ENCODE peak calls at places on chromosomes 4 and X, in five cellular contexts. B is H9, U is neuronal stem cell, R is IMR-90, X is mesendoderm. G is an unnamed sample.

GRCh38 chr4:111450867-111451266 is 694.4 kb upstream of the FAM241A start:
- DNase-seq in B (no peak), U (no peak), R (peak), X (no peak), G (peak)

GRCh38 chr4:17400696-17401095 is 111.2 kb downstream of the QDPR start:
- DNase-seq in B (no peak), U (no peak), R (no peak), X (no peak), G (no peak)

GRCh38 chr4:152072001-152072485 is 311.2 kb upstream of the GATB start:
- DNase-seq in B (no peak), U (no peak), R (peak), X (peak), G (no peak)

GRCh38 chr4:153945704-153946103 is 156.8 kb upstream of the SFRP2 start:
- DNase-seq in B (no peak), U (no peak), R (no peak), X (no peak), G (no peak)

GRCh38 chr4:122687450-122688121 is 44.9 kb upstream of the BBS12 start:
- DNase-seq in B (no peak), U (no peak), R (no peak), X (no peak), G (peak)

GRCh38 chrX:85223359-85223758 is 20.2 kb downstream of the SATL1 start:
- DNase-seq in B (no peak), U (no peak), R (no peak), X (no peak), G (no peak)

GRCh38 chr4:146243141-146243882 is 29.0 kb downstream of the REELD1 start:
- DNase-seq in B (peak), U (no peak), R (peak), X (peak), G (no peak)

GRCh38 chr4:27930976-27931375 is 1070.3 kb downstream of the STIM2 start:
- DNase-seq in B (no peak), U (no peak), R (no peak), X (no peak), G (no peak)

GRCh38 chrX:9048801-9049200 is 14.9 kb upstream of the FAM9B start:
- DNase-seq in B (no peak), U (no peak), R (no peak), X (no peak), G (no peak)

GRCh38 chr4:76659103-76659490 is 224.1 kb downstream of the SHROOM3 start:
- DNase-seq in B (no peak), U (no peak), R (peak), X (no peak), G (no peak)

DNA sequence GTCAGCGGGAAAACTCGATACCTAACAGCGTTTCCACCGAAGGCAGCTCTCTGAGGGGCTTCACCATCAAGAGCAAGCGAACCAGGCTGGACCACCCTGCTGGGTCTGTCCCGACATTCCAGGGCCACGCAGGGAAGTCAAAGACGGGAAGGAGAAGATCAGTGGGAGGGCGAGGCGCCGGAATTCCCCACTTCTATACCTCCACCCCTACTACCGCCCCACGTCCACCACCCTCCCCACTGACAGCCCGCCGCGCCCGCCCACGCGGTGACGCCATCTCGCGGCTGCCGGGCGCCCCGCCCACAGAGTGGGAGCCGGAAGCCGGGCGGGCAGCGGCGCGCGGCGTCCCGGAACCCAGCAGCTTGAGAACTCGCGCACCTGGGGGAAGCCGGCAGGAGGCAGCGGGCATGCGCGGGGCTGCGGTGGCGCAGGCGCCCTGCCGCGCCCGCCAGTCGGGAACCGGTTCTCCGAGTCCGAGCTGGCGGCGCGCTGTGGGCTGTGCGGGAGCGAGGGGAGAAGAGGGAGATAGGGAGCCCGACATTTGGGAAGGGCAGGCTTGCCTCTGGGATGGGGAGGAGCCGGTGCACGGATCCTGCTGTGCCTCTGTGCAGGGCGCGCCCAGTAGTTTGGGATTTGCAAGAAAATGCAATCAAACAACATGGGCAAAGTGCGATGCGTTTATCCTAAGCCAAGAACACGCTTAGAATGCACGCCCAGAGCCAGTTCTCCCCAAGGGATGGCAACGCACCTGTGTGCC is 3.2 kb upstream of the STIM2 start:
- DNase-seq in B (peak), U (peak), R (peak), X (peak), G (peak)
- H3K18ac ChIP-seq in B (no peak), U (peak), R (peak), X (peak), G (peak)

GRCh38 chr4:140740422-140740821 is 15.8 kb downstream of the TBC1D9 start:
- DNase-seq in B (no peak), U (no peak), R (no peak), X (peak), G (peak)

GRCh38 chr4:140740906-140741670 is 15.1 kb downstream of the TBC1D9 start:
- DNase-seq in B (no peak), U (no peak), R (no peak), X (peak), G (no peak)

GRCh38 chr4:140743194-140743931 is 12.8 kb downstream of the TBC1D9 start:
- DNase-seq in B (no peak), U (peak), R (peak), X (peak), G (peak)

GRCh38 chr4:140744421-140744820 is 11.8 kb downstream of the TBC1D9 start:
- DNase-seq in B (no peak), U (no peak), R (no peak), X (peak), G (no peak)

GRCh38 chr4:140742838-140743193 is 13.4 kb downstream of the TBC1D9 start:
- DNase-seq in B (no peak), U (no peak), R (no peak), X (no peak), G (no peak)
- H3K9ac ChIP-seq in B (no peak), U (no peak), R (no peak), X (no peak), G (peak)

GRCh38 chr4:3829954-3830773 is 64.0 kb downstream of the ADRA2C start:
- DNase-seq in B (peak), U (peak), R (no peak), X (peak), G (no peak)
- H3K18ac ChIP-seq in B (no peak), U (peak), R (no peak), X (no peak), G (no peak)

GRCh38 chr4:165794834-165795233 is 78.2 kb upstream of the TLL1 start:
- DNase-seq in B (no peak), U (no peak), R (no peak), X (no peak), G (no peak)

GRCh38 chr4:165802452-165802851 is 70.6 kb upstream of the TLL1 start:
- DNase-seq in B (no peak), U (no peak), R (no peak), X (no peak), G (no peak)

GRCh38 chr4:165803005-165803404 is 70.0 kb upstream of the TLL1 start:
- DNase-seq in B (no peak), U (no peak), R (no peak), X (no peak), G (no peak)

DNA sequence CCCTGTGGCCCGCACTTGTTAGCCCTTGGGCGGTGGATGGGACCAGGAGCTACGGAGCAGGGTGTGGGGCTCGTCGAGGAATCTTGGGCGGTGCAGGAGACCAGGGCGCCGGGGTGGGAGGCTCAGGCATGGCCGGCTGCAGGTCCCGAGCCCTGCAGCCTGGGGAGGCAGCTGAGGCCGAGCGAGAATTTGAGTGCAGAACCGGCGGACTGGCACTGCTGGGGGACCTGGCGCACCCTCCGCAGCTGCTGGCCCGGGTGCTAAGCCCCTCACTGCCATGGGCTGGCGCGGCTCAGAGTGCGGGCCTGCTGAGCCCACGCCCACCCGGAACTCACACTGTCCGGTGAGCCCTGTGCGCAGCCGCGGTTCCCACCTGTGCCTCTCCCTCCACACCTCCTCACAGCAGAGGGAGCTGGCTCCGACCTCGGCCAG is 73.6 kb upstream of the TLL1 start:
- DNase-seq in B (no peak), U (no peak), R (no peak), X (no peak), G (no peak)
- H3K9ac ChIP-seq in B (no peak), U (no peak), R (no peak), X (no peak), G (no peak)

DNA sequence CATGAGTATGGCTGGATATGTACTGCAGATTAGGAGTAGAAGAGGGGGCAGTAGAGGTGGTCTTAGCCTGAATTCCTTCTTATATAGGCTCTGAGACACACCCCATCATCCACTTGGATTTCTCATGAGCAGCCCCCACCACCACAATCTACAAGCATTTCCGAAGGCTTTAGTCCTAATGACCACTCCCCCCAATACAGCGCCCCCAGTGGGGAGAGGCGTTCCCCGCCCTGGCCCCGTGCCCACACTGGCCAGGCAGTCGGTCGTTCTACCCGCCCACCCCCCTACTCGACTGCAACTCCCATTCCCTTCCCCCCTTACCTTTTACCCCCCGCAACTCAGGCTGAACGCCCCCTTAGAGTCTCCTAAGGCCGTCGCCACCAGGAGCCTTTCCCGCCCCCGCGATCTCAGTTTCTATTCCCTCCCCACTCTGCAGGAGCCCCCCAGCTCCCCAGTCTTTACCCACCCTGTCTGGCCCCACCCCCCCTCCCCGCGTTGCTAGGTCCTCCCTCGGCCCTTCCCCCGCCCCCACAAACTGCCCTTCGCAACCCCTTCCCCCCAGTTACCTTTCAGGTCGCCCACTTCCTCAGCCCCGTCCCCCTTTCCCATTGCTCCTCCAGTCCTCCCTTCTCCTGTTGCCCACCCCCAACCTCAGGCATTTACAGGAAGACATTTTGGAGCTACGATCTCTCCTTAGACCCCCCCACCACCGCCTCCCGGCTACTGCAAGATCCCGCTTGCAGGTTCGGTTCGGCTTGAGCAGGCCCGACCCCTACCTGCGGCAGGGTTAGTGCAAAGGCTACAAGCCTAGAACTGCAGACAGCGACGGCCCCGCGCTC is 468 bp downstream of the ZMYM3 start:
- DNase-seq in B (peak), U (peak), R (peak), X (peak), G (peak)
- H3K18ac ChIP-seq in B (peak), U (peak), R (peak), X (peak), G (peak)

GRCh38 chr4:8547912-8548730 is 32.1 kb upstream of the GPR78 start:
- DNase-seq in B (no peak), U (no peak), R (no peak), X (peak), G (no peak)

GRCh38 chr4:8544741-8545438 is 35.3 kb upstream of the GPR78 start:
- DNase-seq in B (no peak), U (no peak), R (no peak), X (no peak), G (peak)

GRCh38 chr4:8547108-8547911 is 32.9 kb upstream of the GPR78 start:
- DNase-seq in B (peak), U (peak), R (peak), X (peak), G (no peak)

GRCh38 chr4:8545439-8545765 is 34.8 kb upstream of the GPR78 start:
- DNase-seq in B (peak), U (no peak), R (no peak), X (no peak), G (no peak)

DNA sequence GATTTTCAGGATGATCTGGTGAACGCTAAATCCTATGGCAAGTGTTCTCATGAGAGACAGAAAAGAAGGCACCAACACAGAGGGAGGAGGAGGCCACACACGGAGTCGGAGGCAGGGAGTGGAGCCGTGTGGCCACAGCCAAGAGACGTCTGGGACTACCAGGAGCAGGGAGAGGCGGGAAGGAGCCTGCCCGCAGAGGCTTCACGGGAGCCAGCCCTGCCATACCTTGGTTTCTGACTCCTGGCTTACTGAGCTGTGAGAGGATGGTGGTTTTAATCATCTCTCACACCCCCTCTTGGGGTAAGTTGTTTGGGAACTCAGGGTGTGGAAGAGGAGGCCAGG is 33.5 kb upstream of the GPR78 start:
- DNase-seq in B (no peak), U (no peak), R (no peak), X (no peak), G (no peak)
- H3K9ac ChIP-seq in B (no peak), U (no peak), R (no peak), X (no peak), G (peak)

GRCh38 chr4:185352741-185353140 is 43.0 kb downstream of the LRP2BP start:
- DNase-seq in B (no peak), U (no peak), R (no peak), X (no peak), G (no peak)
- H3K18ac ChIP-seq in B (no peak), U (no peak), R (no peak), X (no peak), G (no peak)

GRCh38 chr4:143384381-143384994 is 47.8 kb downstream of the GAB1 start:
- DNase-seq in B (no peak), U (no peak), R (peak), X (no peak), G (peak)

GRCh38 chr4:143380651-143381050 is 44.0 kb downstream of the GAB1 start:
- DNase-seq in B (no peak), U (no peak), R (peak), X (no peak), G (no peak)

GRCh38 chr4:143386812-143387211 is 50.1 kb downstream of the GAB1 start:
- DNase-seq in B (no peak), U (no peak), R (peak), X (no peak), G (no peak)

GRCh38 chr4:143381171-143382118 is 44.8 kb downstream of the GAB1 start:
- DNase-seq in B (no peak), U (no peak), R (peak), X (peak), G (peak)

DNA sequence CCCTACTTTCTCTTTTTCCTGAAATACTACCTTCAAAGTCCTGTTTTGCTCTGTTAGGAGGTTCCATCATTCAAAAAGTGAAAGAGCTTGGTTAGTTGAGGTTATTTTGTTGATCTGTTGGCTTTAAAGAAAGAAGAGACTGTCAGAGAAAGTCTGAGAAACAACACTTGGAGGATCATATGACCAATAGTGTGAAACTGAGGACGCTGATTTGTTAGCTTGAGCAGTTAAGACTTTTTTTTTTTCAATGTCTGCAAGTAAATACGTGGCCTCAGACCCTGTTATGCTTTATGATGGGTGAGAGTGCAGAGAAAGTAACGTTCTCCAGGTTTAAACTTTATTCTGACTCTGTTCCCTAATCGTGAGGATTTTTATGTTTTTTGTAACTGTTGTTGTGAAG is 45.9 kb downstream of the GAB1 start:
- DNase-seq in B (no peak), U (no peak), R (peak), X (no peak), G (peak)
- H3K9ac ChIP-seq in B (no peak), U (no peak), R (peak), X (no peak), G (peak)

DNA sequence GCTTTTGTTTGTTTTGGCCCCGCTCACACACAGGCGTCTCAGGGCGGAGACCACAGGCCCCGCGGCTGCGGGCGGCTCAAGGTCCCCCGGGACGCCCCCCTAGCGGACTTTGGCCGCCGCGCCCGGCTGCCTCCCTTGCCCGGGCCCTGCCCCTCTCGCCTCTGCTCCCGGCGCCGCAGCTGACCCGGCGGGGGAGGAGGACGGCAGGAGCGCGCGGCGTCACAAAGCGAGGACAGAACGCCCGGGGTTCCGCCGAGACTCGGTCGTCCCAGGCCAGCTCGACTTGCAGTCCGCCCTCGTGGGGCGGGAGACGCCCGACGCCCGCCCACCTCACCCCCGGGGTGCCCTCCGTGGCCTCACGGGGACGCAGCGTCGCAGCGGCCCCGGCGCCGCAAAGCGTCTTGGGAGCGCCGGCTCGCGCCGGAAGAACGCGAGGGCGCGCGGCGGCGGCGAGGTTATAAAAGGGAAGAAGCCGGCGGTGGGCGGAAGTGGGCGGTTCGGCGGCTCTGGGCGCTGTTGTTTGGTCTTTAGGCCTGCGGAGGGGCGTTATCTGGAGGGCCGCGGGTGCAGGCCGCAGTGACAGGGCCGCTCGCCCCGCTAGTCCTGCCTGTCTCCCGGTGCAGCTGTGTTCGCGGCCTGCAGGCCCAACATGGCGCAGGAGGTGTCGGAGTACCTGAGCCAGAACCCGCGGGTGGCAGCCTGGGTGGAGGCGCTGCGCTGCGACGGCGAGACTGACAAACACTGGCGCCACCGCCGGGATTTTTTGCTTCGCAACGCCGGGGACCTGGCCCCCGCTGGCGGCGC is at the start of gene CDKN2AIP:
- DNase-seq in B (peak), U (peak), R (peak), X (peak), G (peak)
- H3K18ac ChIP-seq in B (peak), U (peak), R (peak), X (peak), G (peak)

DNA sequence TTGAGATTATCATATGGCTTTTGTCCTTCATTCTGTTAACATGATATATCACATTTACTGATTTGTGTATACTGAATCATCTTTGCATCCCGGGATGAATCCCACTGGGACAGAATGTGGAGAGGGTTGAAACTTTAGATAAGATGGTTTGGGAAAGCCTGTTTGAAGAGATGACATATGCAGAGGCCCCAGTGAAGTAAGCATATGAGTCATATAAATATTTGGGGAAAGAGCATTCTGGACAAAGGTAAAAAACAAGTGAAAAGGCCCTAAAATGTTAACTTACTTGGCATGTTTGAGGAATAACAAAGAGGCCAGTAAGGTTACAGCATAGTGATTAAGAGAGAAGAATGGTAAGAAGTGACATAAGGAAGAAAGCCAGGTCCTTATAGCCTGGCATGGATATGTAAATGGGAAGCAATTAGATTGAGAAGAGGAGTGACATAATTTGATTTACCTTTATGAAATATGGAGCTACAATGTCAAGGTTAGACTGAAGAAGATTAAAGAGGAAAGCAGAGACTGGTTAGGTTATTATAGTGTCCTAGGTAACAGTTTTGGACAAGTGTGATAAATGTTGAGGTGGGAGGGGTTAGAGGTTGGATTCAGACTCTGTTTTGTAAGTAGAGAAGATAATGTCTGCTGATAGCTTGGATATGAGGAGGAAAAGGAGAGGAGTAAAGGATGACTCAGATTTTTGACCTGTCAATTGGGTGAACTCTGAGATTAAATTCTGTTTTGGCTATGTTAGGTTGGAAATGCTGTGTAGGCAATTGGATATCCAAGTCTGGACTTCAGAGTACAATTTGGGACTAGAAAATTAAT is 54.6 kb upstream of the DRP2 start:
- DNase-seq in B (no peak), U (no peak), R (peak), X (no peak), G (peak)
- H3K9ac ChIP-seq in B (no peak), U (no peak), R (no peak), X (no peak), G (no peak)